ENCODE peak calls at places on chromosomes 16 and 17, in four cellular contexts. O, R, Z and C are unnamed samples.

GRCh38 chr17:19534562-19535149 is 1.0 kb downstream of the SLC47A1 start:
- DNase-seq in O (no peak), R (no peak), Z (no peak), C (no peak)

GRCh38 chr17:73071387-73071999 is 21.0 kb downstream of the SLC39A11 start:
- DNase-seq in O (no peak), R (no peak), Z (peak), C (no peak)

GRCh38 chr17:4711671-4712111 is 1.3 kb downstream of the ARRB2 start:
- DNase-seq in O (no peak), R (no peak), Z (no peak), C (no peak)

GRCh38 chr17:41360291-41360995 is 9.2 kb downstream of the KRT33B start:
- DNase-seq in O (no peak), R (no peak), Z (no peak), C (no peak)

GRCh38 chr17:34163681-34164080 is 91.4 kb upstream of the CCL2 start:
- DNase-seq in O (peak), R (no peak), Z (peak), C (no peak)

GRCh38 chr17:3027786-3028532 is 35.4 kb downstream of the OR1D5 start:
- DNase-seq in O (peak), R (no peak), Z (no peak), C (no peak)

GRCh38 chr16:86095906-86096485 is 197.0 kb downstream of the IRF8 start:
- DNase-seq in O (no peak), R (no peak), Z (no peak), C (no peak)

GRCh38 chr17:12386240-12386639 is 279.4 kb upstream of the MYOCD start:
- DNase-seq in O (no peak), R (no peak), Z (no peak), C (no peak)

GRCh38 chr16:85372627-85373372 is 240.3 kb upstream of the GSE1 start:
- DNase-seq in O (no peak), R (no peak), Z (peak), C (no peak)

GRCh38 chr17:64499805-64500486 is 3.1 kb upstream of the POLG2 start:
- DNase-seq in O (no peak), R (no peak), Z (no peak), C (no peak)

GRCh38 chr17:74686761-74687160 is 26.0 kb downstream of the CD300LF start:
- DNase-seq in O (no peak), R (no peak), Z (no peak), C (no peak)

GRCh38 chr17:67364847-67365761 is 1.3 kb downstream of the PSMD12 start:
- DNase-seq in O (peak), R (no peak), Z (no peak), C (no peak)

GRCh38 chr17:49861150-49861884 is 13.4 kb upstream of the TAC4 start:
- DNase-seq in O (peak), R (no peak), Z (peak), C (no peak)

GRCh38 chr16:8807189-8807588 is 9.6 kb downstream of the PMM2 start:
- DNase-seq in O (no peak), R (no peak), Z (no peak), C (no peak)

GRCh38 chr17:9308069-9308468 is 267.6 kb downstream of the STX8 start:
- DNase-seq in O (no peak), R (no peak), Z (no peak), C (no peak)

GRCh38 chr17:31294839-31295488 is 2.1 kb downstream of the OMG start:
- DNase-seq in O (no peak), R (no peak), Z (no peak), C (no peak)

GRCh38 chr17:48522031-48522593 is 8.7 kb downstream of the HOXB1 start:
- DNase-seq in O (no peak), R (no peak), Z (no peak), C (no peak)

GRCh38 chr17:66724581-66725341 is 110.2 kb upstream of the CACNG5 start:
- DNase-seq in O (no peak), R (no peak), Z (no peak), C (no peak)

GRCh38 chr16:1545044-1545736 is 11.7 kb downstream of the TMEM204 start:
- DNase-seq in O (no peak), R (no peak), Z (peak), C (no peak)

GRCh38 chr16:58284488-58284887 is 10.3 kb downstream of the PRSS54 start:
- DNase-seq in O (no peak), R (no peak), Z (no peak), C (no peak)

GRCh38 chr17:54901230-54901847 is 687 bp downstream of the TOM1L1 start:
- DNase-seq in O (no peak), R (no peak), Z (peak), C (no peak)

GRCh38 chr17:42272576-42272975 is 3.6 kb downstream of the STAT5B start:
- DNase-seq in O (no peak), R (no peak), Z (no peak), C (no peak)

GRCh38 chr16:13471036-13471435 is 448.9 kb upstream of the ERCC4 start:
- DNase-seq in O (no peak), R (no peak), Z (no peak), C (no peak)

GRCh38 chr17:82931696-82932060 is 91.9 kb upstream of the ZNF750 start:
- DNase-seq in O (no peak), R (no peak), Z (no peak), C (no peak)

GRCh38 chr17:75031972-75032895 is 14.5 kb downstream of the ATP5PD start:
- DNase-seq in O (peak), R (no peak), Z (peak), C (no peak)

GRCh38 chr17:47161988-47162622 is 27.0 kb downstream of the CDC27 start:
- DNase-seq in O (no peak), R (no peak), Z (no peak), C (no peak)

GRCh38 chr16:14487579-14487978 is 142.5 kb downstream of the PARN start:
- DNase-seq in O (no peak), R (no peak), Z (no peak), C (no peak)

GRCh38 chr17:56754523-56755208 is 79.1 kb downstream of the C17orf67 start:
- DNase-seq in O (no peak), R (no peak), Z (peak), C (peak)

GRCh38 chr17:4742629-4743028 is 2.9 kb upstream of the CXCL16 start:
- DNase-seq in O (no peak), R (no peak), Z (no peak), C (no peak)

GRCh38 chr17:63881935-63882601 is at the start of gene GH2:
- DNase-seq in O (peak), R (no peak), Z (peak), C (peak)

GRCh38 chr17:75277664-75278071 is 6.6 kb upstream of the MIF4GD start:
- DNase-seq in O (no peak), R (no peak), Z (no peak), C (no peak)

GRCh38 chr16:56970934-56971767 is 9.4 kb downstream of the CETP start:
- DNase-seq in O (no peak), R (peak), Z (no peak), C (no peak)

GRCh38 chr17:71505981-71506380 is 614.8 kb upstream of the SOX9 start:
- DNase-seq in O (no peak), R (no peak), Z (no peak), C (no peak)

GRCh38 chr17:71516149-71516548 is 604.7 kb upstream of the SOX9 start:
- DNase-seq in O (no peak), R (no peak), Z (no peak), C (no peak)

GRCh38 chr17:71511266-71511995 is 609.4 kb upstream of the SOX9 start:
- DNase-seq in O (no peak), R (no peak), Z (no peak), C (no peak)
- TF ChIP-seq SUZ12 in O (no peak), R (no peak), Z (no peak), C (no peak)

DNA sequence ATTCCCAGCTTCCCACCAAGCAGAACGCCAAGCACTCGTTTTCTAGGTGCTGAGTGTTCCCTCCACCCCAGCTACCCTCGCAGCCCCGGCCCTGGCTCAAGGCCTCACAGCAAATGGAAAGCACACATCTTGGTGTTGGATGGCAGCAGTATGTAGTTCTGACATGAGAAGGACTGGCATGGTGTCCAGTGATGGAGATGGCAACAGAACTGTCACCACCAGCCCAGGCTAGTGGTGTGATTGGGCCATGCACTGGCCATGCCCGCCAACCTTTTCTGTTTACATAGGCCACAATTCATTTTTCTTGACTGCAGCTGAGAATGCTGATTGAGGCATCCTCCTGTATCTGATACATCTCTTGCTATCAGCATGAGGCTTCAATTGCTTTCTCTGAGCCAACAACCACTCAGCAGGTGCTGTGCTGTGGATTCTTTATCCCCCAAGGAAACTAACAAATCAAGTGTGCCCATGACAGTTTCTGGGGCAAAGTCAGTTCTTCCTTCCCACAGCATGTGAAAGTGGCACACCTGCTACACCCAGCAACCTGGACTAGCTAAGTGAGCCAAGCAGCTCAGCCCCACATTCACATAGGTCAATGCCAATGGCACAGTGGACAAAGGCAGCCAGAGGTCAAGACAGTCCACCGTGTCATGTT is 3.8 kb downstream of the SLC12A4 start:
- DNase-seq in O (no peak), R (no peak), Z (no peak), C (no peak)
- TF ChIP-seq ZNF274 in O (no peak), R (no peak), Z (no peak), C (no peak)

DNA sequence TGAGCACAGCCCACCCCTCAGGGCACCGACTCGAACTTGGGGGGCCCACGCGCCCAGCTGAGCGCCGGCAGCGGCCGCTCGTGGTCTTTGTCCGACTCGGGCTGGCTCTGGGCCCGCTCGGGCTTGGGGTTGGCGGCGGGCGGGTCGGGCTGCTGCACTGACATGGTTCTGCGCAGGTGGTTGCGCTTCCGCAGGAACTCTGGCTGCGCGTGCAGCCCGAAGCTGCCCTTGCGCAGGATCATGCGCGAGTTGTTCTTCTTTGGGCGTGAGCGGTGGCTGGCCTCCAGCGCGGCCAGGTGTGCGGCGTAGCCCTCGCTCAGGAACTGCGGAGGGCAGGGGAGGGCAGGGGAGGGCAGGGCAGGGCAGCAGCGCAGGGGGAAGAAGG is 11.1 kb downstream of the PIMREG start:
- DNase-seq in O (peak), R (no peak), Z (no peak), C (no peak)
- H3K4me3 ChIP-seq in O (peak), R (peak), Z (no peak), C (no peak)

DNA sequence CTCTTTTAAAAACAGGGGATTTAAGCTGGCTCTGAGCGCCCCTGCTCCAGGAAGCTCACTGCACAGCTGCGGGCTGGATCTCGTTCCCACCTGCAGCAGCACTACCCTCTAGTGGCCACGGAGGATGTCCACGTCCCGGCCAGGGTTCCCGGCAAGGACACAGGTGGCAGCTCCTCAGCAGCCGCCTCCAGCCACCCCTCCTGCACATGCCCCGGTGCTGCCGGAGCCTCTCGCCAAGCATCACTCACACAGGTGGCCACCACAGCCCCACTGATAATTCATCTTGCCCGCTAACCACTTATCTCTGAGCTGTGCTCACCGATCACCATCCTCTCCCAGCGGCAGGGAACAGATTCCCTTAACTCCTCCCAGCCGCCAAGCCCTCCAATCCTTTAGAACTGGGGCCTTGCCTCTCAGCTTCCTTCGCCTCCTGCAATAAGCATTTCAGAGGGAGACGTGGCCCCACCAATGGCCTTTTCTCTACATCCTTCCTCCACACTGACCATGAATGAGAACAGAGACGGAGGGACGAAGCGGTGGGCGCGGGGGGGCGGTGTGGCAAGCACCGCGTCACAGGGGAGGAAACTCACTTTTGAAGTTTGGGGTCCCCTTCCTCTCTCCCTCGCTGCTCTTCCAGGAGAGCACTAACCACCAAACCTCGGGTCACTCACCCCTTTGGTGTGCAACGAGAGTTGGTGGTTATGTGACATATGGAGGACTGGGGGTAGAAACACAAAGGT is 222.1 kb downstream of the RBFOX3 start:
- DNase-seq in O (peak), R (no peak), Z (peak), C (peak)
- TF ChIP-seq SUZ12 in O (no peak), R (no peak), Z (no peak), C (no peak)